ENCODE peak calls at places on chromosomes 11 and 22, in four cellular contexts. One of them, this sample, is unnamed.

GRCh38 chr11:763549-764321 is 13.6 kb downstream of the GATD1 start:
- DNase-seq in GM12878: no peak
- DNase-seq in HepG2: no peak
- DNase-seq in H1: no peak
- DNase-seq in this sample: no peak

GRCh38 chr11:111283945-111284481 is 14.3 kb upstream of the POU2AF3 start:
- DNase-seq in GM12878: no peak
- DNase-seq in HepG2: no peak
- DNase-seq in H1: no peak
- DNase-seq in this sample: no peak

GRCh38 chr11:103673773-103674172 is 362.7 kb upstream of the DDI1 start:
- DNase-seq in GM12878: no peak
- DNase-seq in H1: no peak
- DNase-seq in HepG2: no peak
- DNase-seq in this sample: no peak

GRCh38 chr22:30855677-30856518 is 112.7 kb downstream of the MORC2 start:
- DNase-seq in HepG2: no peak
- DNase-seq in GM12878: no peak
- DNase-seq in H1: no peak
- DNase-seq in this sample: no peak

GRCh38 chr11:111308140-111308539 is 9.8 kb downstream of the POU2AF3 start:
- DNase-seq in HepG2: peak; percentile 78
- DNase-seq in GM12878: no peak
- DNase-seq in H1: no peak
- DNase-seq in this sample: no peak

GRCh38 chr11:13169709-13170108 is 107.9 kb upstream of the BMAL1 start:
- DNase-seq in H1: no peak
- DNase-seq in GM12878: no peak
- DNase-seq in HepG2: no peak
- DNase-seq in this sample: no peak

GRCh38 chr11:1237128-1237580 is 14.3 kb downstream of the MUC5B start:
- DNase-seq in H1: no peak
- DNase-seq in GM12878: no peak
- DNase-seq in HepG2: no peak
- DNase-seq in this sample: no peak

GRCh38 chr11:70489276-70489675 is 90.9 kb downstream of the CTTN start:
- DNase-seq in GM12878: no peak
- DNase-seq in HepG2: no peak
- DNase-seq in H1: no peak
- DNase-seq in this sample: no peak

GRCh38 chr11:67438121-67438902 is 830 bp upstream of the PTPRCAP start:
- DNase-seq in GM12878: no peak
- DNase-seq in H1: no peak
- DNase-seq in HepG2: no peak
- DNase-seq in this sample: no peak

GRCh38 chr11:35295751-35296150 is 123.6 kb downstream of the SLC1A2 start:
- DNase-seq in HepG2: no peak
- DNase-seq in H1: no peak
- DNase-seq in GM12878: no peak
- DNase-seq in this sample: no peak

GRCh38 chr11:78083036-78083435 is 3.4 kb upstream of the NDUFC2 start:
- DNase-seq in HepG2: no peak
- DNase-seq in GM12878: no peak
- DNase-seq in H1: no peak
- DNase-seq in this sample: no peak

GRCh38 chr11:84249344-84250135 is 963.4 kb upstream of the CCDC90B start:
- DNase-seq in GM12878: peak; percentile 25
- DNase-seq in H1: no peak
- DNase-seq in HepG2: no peak
- DNase-seq in this sample: no peak

GRCh38 chr22:22199634-22200033 is 45.0 kb upstream of the VPREB1 start:
- DNase-seq in HepG2: no peak
- DNase-seq in GM12878: no peak
- DNase-seq in H1: no peak
- DNase-seq in this sample: no peak

GRCh38 chr11:71977743-71978418 is 20.8 kb upstream of the IL18BP start:
- DNase-seq in H1: no peak
- DNase-seq in HepG2: peak; percentile 36
- DNase-seq in GM12878: peak; percentile 30
- DNase-seq in this sample: no peak

GRCh38 chr22:37545703-37546435 is 14.4 kb upstream of the CDC42EP1 start:
- DNase-seq in H1: peak; percentile 77
- DNase-seq in GM12878: no peak
- DNase-seq in HepG2: peak; percentile 91
- DNase-seq in this sample: peak; percentile 80

GRCh38 chr11:77471520-77472234 is 2.2 kb downstream of the PAK1 start:
- DNase-seq in GM12878: no peak
- DNase-seq in HepG2: peak; percentile 33
- DNase-seq in H1: no peak
- DNase-seq in this sample: no peak

GRCh38 chr11:794013-794765 is 3.9 kb downstream of the SLC25A22 start:
- DNase-seq in HepG2: no peak
- DNase-seq in GM12878: no peak
- DNase-seq in H1: no peak
- DNase-seq in this sample: no peak

GRCh38 chr11:130070109-130070828 is 575 bp downstream of the APLP2 start:
- DNase-seq in HepG2: no peak
- DNase-seq in GM12878: no peak
- DNase-seq in H1: no peak
- DNase-seq in this sample: no peak

GRCh38 chr11:1292018-1292643 is 17.3 kb downstream of the TOLLIP start:
- DNase-seq in H1: no peak
- DNase-seq in HepG2: no peak
- DNase-seq in GM12878: no peak
- DNase-seq in this sample: no peak

GRCh38 chr11:44673691-44674090 is 53.1 kb upstream of the TSPAN18 start:
- DNase-seq in HepG2: no peak
- DNase-seq in H1: no peak
- DNase-seq in GM12878: no peak
- DNase-seq in this sample: no peak

GRCh38 chr11:46858920-46859531 is 12.9 kb upstream of the CKAP5 start:
- DNase-seq in GM12878: no peak
- DNase-seq in H1: no peak
- DNase-seq in HepG2: no peak
- DNase-seq in this sample: no peak

GRCh38 chr22:37337204-37337943 is 55.1 kb downstream of the CYTH4 start:
- DNase-seq in H1: no peak
- DNase-seq in GM12878: no peak
- DNase-seq in HepG2: no peak
- DNase-seq in this sample: no peak

GRCh38 chr11:111606986-111607385 is 4.7 kb downstream of the SIK2 start:
- DNase-seq in GM12878: no peak
- DNase-seq in HepG2: no peak
- DNase-seq in H1: no peak
- DNase-seq in this sample: no peak

GRCh38 chr11:794766-795637 is 3.1 kb downstream of the SLC25A22 start:
- DNase-seq in GM12878: no peak
- DNase-seq in HepG2: no peak
- DNase-seq in H1: no peak
- DNase-seq in this sample: no peak

GRCh38 chr11:22752908-22753310 is 76.7 kb downstream of the SVIP start:
- DNase-seq in H1: no peak
- DNase-seq in HepG2: no peak
- DNase-seq in GM12878: no peak
- DNase-seq in this sample: no peak

GRCh38 chr11:114169321-114169749 is 109.8 kb downstream of the ZBTB16 start:
- DNase-seq in H1: no peak
- DNase-seq in HepG2: no peak
- DNase-seq in GM12878: no peak
- DNase-seq in this sample: no peak

GRCh38 chr11:132056689-132057088 is 686.3 kb downstream of the NTM start:
- DNase-seq in HepG2: no peak
- DNase-seq in GM12878: no peak
- DNase-seq in H1: no peak
- DNase-seq in this sample: no peak

GRCh38 chr11:3747704-3748103 is 49.6 kb downstream of the NUP98 start:
- DNase-seq in HepG2: no peak
- DNase-seq in GM12878: no peak
- DNase-seq in H1: no peak
- DNase-seq in this sample: no peak

DNA sequence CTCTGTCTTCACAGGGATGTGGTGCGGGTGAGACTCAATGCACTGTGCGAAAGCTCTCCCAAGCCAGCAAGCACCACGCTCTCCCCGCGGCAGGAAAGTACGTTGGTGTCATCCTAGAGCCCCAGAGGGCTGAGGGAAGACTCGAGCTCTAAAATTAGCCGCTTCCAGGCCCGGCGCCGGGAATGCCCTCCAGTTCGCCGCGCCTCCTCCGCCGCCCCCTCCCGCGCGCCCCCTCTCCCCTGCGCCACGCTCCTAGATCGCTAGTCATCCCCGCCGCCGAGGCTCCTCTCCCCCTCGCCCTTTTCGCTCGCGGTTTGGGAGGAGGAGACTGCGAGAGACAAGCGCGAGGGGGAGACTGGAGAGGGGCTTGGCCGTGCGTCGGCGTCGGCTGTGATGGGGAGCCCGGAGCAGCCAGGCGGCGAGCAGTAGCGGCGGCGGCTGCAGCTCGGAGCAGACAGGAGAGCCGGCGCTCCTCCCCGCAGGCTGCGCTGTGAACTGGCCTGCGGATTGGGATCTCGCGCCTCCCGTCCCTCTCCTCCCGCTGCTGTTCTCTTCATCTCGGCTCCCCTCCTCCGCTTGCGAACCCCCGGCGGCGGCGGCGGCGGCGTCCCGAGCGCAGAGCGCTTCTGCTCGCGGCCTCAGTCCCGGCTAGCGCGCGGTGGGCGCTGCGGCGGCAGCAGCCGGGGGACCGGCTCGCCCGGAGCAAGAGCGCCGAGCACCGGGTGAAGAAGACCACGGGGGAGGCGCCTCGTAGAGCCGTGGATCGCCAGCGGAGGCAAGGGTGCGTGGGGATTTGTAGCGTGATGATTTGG is at the start of gene FAT3:
- DNase-seq in H1: no peak
- DNase-seq in GM12878: no peak
- DNase-seq in HepG2: no peak
- DNase-seq in this sample: no peak
- H3K9ac ChIP-seq in H1: peak within 1 kb of the TSS; percentile 13
- H3K9ac ChIP-seq in GM12878: no peak within 1 kb of the TSS
- H3K9ac ChIP-seq in HepG2: no peak within 1 kb of the TSS
- H3K9ac ChIP-seq in this sample: peak within 1 kb of the TSS; percentile 85

GRCh38 chr22:23365524-23365923 is 185.2 kb downstream of the BCR start:
- DNase-seq in HepG2: no peak
- DNase-seq in H1: no peak
- DNase-seq in GM12878: no peak
- DNase-seq in this sample: no peak

GRCh38 chr22:23365961-23366360 is 185.7 kb downstream of the BCR start:
- DNase-seq in HepG2: no peak
- DNase-seq in GM12878: no peak
- DNase-seq in H1: no peak
- DNase-seq in this sample: no peak

GRCh38 chr22:23373601-23374000 is 193.3 kb downstream of the BCR start:
- DNase-seq in H1: no peak
- DNase-seq in GM12878: no peak
- DNase-seq in HepG2: no peak
- DNase-seq in this sample: no peak

GRCh38 chr22:23369054-23369685 is 188.9 kb downstream of the BCR start:
- DNase-seq in H1: no peak
- DNase-seq in HepG2: no peak
- DNase-seq in GM12878: no peak
- DNase-seq in this sample: no peak

GRCh38 chr22:23370251-23370650 is 189.9 kb downstream of the BCR start:
- DNase-seq in HepG2: no peak
- DNase-seq in H1: no peak
- DNase-seq in GM12878: no peak
- DNase-seq in this sample: no peak
- TF ChIP-seq SUZ12 in HepG2: no peak
- TF ChIP-seq SUZ12 in H1: no peak
- TF ChIP-seq SUZ12 in GM12878: no peak
- TF ChIP-seq SUZ12 in this sample: no peak

GRCh38 chr11:16028406-16028805 is 327.9 kb downstream of the SOX6 start:
- DNase-seq in GM12878: no peak
- DNase-seq in H1: no peak
- DNase-seq in HepG2: no peak
- DNase-seq in this sample: no peak
- H3K9ac ChIP-seq in GM12878: no peak overlapping the region
- H3K9ac ChIP-seq in H1: no peak overlapping the region
- H3K9ac ChIP-seq in HepG2: no peak overlapping the region
- H3K9ac ChIP-seq in this sample: no peak overlapping the region

DNA sequence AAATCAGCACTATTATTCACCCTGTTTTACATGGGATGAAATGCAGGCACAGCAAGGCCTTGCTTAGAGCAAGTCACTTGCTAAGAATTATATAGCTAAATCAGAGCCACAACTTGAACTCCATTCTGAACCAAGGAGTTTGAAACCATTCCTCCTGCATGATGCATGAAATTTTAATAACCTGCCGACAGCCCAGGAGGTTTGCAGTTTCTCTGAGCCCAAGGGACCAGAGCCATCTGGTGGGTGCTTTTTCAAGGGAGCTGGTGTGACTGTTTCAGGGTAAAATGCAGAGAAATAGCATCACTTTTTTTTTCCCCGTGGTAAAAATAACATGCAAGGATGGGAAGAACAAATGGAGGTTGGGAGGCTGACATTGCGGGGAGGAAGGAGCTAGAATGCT is 22.9 kb downstream of the NAV2 start:
- DNase-seq in H1: no peak
- DNase-seq in HepG2: no peak
- DNase-seq in GM12878: no peak
- DNase-seq in this sample: no peak
- TF ChIP-seq SUZ12 in H1: no peak
- TF ChIP-seq SUZ12 in HepG2: no peak
- TF ChIP-seq SUZ12 in GM12878: no peak
- TF ChIP-seq SUZ12 in this sample: no peak